ENCODE peak calls at places on chromosome 7, in eight cellular contexts. One of them, this sample, is unnamed.

GRCh38 chr7:13848576-13849527 is 140.6 kb downstream of the ETV1 start:
- DNase-seq in T-helper 1 cell: no peak
- DNase-seq in T-helper 2 cell: no peak
- DNase-seq in effector memory CD8-positive, alpha-beta T cell: no peak
- DNase-seq in right cardiac atrium: peak
- DNase-seq in stimulated activated naive CD8-positive, alpha-beta T cell treated with anti-CD3 and anti-CD28 coated beads, Interleukin-15, Interleukin-2, amounts not matched to agents 100 U/mL and 50 U/mL, for 24 hours: no peak
- DNase-seq in hepatic stellate cell: no peak
- DNase-seq in WERI-Rb-1: no peak
- DNase-seq in this sample: no peak

GRCh38 chr7:64574481-64575159 is 11.7 kb upstream of the ZNF680 start:
- DNase-seq in T-helper 1 cell: no peak
- DNase-seq in T-helper 2 cell: no peak
- DNase-seq in effector memory CD8-positive, alpha-beta T cell: no peak
- DNase-seq in stimulated activated naive CD8-positive, alpha-beta T cell treated with anti-CD3 and anti-CD28 coated beads, Interleukin-15, Interleukin-2, amounts not matched to agents 100 U/mL and 50 U/mL, for 24 hours: no peak
- DNase-seq in right cardiac atrium: peak
- DNase-seq in WERI-Rb-1: no peak
- DNase-seq in hepatic stellate cell: peak
- DNase-seq in this sample: no peak

GRCh38 chr7:904847-905246 is 28.5 kb downstream of the GET4 start:
- DNase-seq in T-helper 1 cell: no peak
- DNase-seq in effector memory CD8-positive, alpha-beta T cell: no peak
- DNase-seq in stimulated activated naive CD8-positive, alpha-beta T cell treated with anti-CD3 and anti-CD28 coated beads, Interleukin-15, Interleukin-2, amounts not matched to agents 100 U/mL and 50 U/mL, for 24 hours: no peak
- DNase-seq in hepatic stellate cell: peak
- DNase-seq in T-helper 2 cell: no peak
- DNase-seq in WERI-Rb-1: no peak
- DNase-seq in right cardiac atrium: no peak
- DNase-seq in this sample: no peak

GRCh38 chr7:95095259-95096122 is 188.1 kb downstream of the PPP1R9A start:
- DNase-seq in T-helper 2 cell: no peak
- DNase-seq in right cardiac atrium: no peak
- DNase-seq in T-helper 1 cell: no peak
- DNase-seq in WERI-Rb-1: no peak
- DNase-seq in stimulated activated naive CD8-positive, alpha-beta T cell treated with anti-CD3 and anti-CD28 coated beads, Interleukin-15, Interleukin-2, amounts not matched to agents 100 U/mL and 50 U/mL, for 24 hours: no peak
- DNase-seq in hepatic stellate cell: no peak
- DNase-seq in effector memory CD8-positive, alpha-beta T cell: no peak
- DNase-seq in this sample: no peak

GRCh38 chr7:106598663-106599342 is 62.2 kb downstream of the CCDC71L start:
- DNase-seq in stimulated activated naive CD8-positive, alpha-beta T cell treated with anti-CD3 and anti-CD28 coated beads, Interleukin-15, Interleukin-2, amounts not matched to agents 100 U/mL and 50 U/mL, for 24 hours: peak
- DNase-seq in right cardiac atrium: peak
- DNase-seq in T-helper 1 cell: peak
- DNase-seq in T-helper 2 cell: peak
- DNase-seq in WERI-Rb-1: peak
- DNase-seq in hepatic stellate cell: peak
- DNase-seq in effector memory CD8-positive, alpha-beta T cell: peak
- DNase-seq in this sample: peak

GRCh38 chr7:128827248-128827958 is 2.8 kb upstream of the FLNC start:
- DNase-seq in WERI-Rb-1: no peak
- DNase-seq in stimulated activated naive CD8-positive, alpha-beta T cell treated with anti-CD3 and anti-CD28 coated beads, Interleukin-15, Interleukin-2, amounts not matched to agents 100 U/mL and 50 U/mL, for 24 hours: no peak
- DNase-seq in effector memory CD8-positive, alpha-beta T cell: no peak
- DNase-seq in T-helper 1 cell: no peak
- DNase-seq in T-helper 2 cell: no peak
- DNase-seq in hepatic stellate cell: peak
- DNase-seq in right cardiac atrium: peak
- DNase-seq in this sample: no peak

GRCh38 chr7:92158660-92159575 is 20.0 kb downstream of the LRRD1 start:
- DNase-seq in WERI-Rb-1: no peak
- DNase-seq in right cardiac atrium: no peak
- DNase-seq in effector memory CD8-positive, alpha-beta T cell: no peak
- DNase-seq in stimulated activated naive CD8-positive, alpha-beta T cell treated with anti-CD3 and anti-CD28 coated beads, Interleukin-15, Interleukin-2, amounts not matched to agents 100 U/mL and 50 U/mL, for 24 hours: no peak
- DNase-seq in T-helper 2 cell: no peak
- DNase-seq in hepatic stellate cell: peak
- DNase-seq in T-helper 1 cell: no peak
- DNase-seq in this sample: no peak

GRCh38 chr7:114900127-114900526 is 21.8 kb upstream of the MDFIC start:
- DNase-seq in effector memory CD8-positive, alpha-beta T cell: no peak
- DNase-seq in WERI-Rb-1: no peak
- DNase-seq in right cardiac atrium: no peak
- DNase-seq in T-helper 2 cell: no peak
- DNase-seq in stimulated activated naive CD8-positive, alpha-beta T cell treated with anti-CD3 and anti-CD28 coated beads, Interleukin-15, Interleukin-2, amounts not matched to agents 100 U/mL and 50 U/mL, for 24 hours: no peak
- DNase-seq in hepatic stellate cell: no peak
- DNase-seq in T-helper 1 cell: no peak
- DNase-seq in this sample: no peak

This sample was measured in effector memory CD4-positive, alpha-beta T cell.